ENCODE peak calls at places on chromosomes 12 and 14, in four cellular contexts. M, V, J and S are unnamed samples.

GRCh38 chr12:99910342-99910741 is 74.4 kb downstream of the ANKS1B start:
- DNase-seq in J (no peak), M (no peak), V (no peak), S (no peak)

GRCh38 chr12:2739832-2740641 is 54.7 kb upstream of the FKBP4 start:
- DNase-seq in M (peak), J (no peak), V (no peak), S (peak)

GRCh38 chr14:54857830-54858269 is 44.8 kb downstream of the GCH1 start:
- DNase-seq in J (no peak), M (no peak), V (no peak), S (no peak)

GRCh38 chr12:94308612-94309011 is 151.1 kb downstream of the CEP83 start:
- DNase-seq in M (peak), V (no peak), J (no peak), S (no peak)

GRCh38 chr12:106416273-106416672 is 58.7 kb downstream of the POLR3B start:
- DNase-seq in V (no peak), M (peak), J (no peak), S (no peak)

GRCh38 chr14:69863083-69863482 is 16.1 kb upstream of the SMOC1 start:
- DNase-seq in J (no peak), V (no peak), M (no peak), S (no peak)

GRCh38 chr12:78584695-78585094 is 279.9 kb upstream of the SYT1 start:
- DNase-seq in J (no peak), M (no peak), V (no peak), S (no peak)

GRCh38 chr12:110813298-110813697 is 33.5 kb upstream of the CCDC63 start:
- DNase-seq in J (no peak), V (no peak), M (no peak), S (no peak)

GRCh38 chr12:92002673-92003382 is 142.8 kb downstream of the BTG1 start:
- DNase-seq in J (no peak), M (peak), V (no peak), S (no peak)

GRCh38 chr14:70660967-70661871 is 19.5 kb downstream of the TTC9 start:
- DNase-seq in V (no peak), M (no peak), J (no peak), S (no peak)

GRCh38 chr12:105617141-105617540 is 286.6 kb downstream of the C12orf75 start:
- DNase-seq in V (no peak), M (peak), J (no peak), S (no peak)

GRCh38 chr14:67335781-67336180 is 23.8 kb downstream of the ATP6V1D start:
- DNase-seq in M (no peak), J (peak), V (no peak), S (no peak)

GRCh38 chr12:6697584-6698351 is 2.8 kb downstream of the PIANP start:
- DNase-seq in M (peak), V (no peak), J (peak), S (peak)

GRCh38 chr12:103547929-103548328 is 39.1 kb upstream of the STAB2 start:
- DNase-seq in V (no peak), M (no peak), J (no peak), S (no peak)

GRCh38 chr12:91606662-91607377 is 424.2 kb upstream of the DCN start:
- DNase-seq in V (no peak), M (no peak), J (no peak), S (no peak)

GRCh38 chr14:89542768-89543419 is 125.9 kb upstream of the FOXN3 start:
- DNase-seq in J (no peak), V (no peak), M (no peak), S (no peak)

GRCh38 chr12:13404111-13404628 is 207.6 kb downstream of the EMP1 start:
- DNase-seq in V (no peak), J (no peak), M (no peak), S (no peak)

GRCh38 chr12:50862316-50862715 is 19.6 kb downstream of the TMPRSS12 start:
- DNase-seq in M (peak), V (no peak), J (peak), S (no peak)

GRCh38 chr12:49451468-49452259 is 84.4 kb downstream of the SPATS2 start:
- DNase-seq in J (no peak), V (no peak), M (no peak), S (no peak)

GRCh38 chr14:77299776-77300175 is 20.9 kb downstream of the POMT2 start:
- DNase-seq in J (no peak), M (no peak), V (no peak), S (no peak)

GRCh38 chr14:55221186-55221585 is 29.8 kb upstream of the DLGAP5 start:
- DNase-seq in V (no peak), M (peak), J (no peak), S (no peak)

GRCh38 chr14:61476737-61477410 is 155.5 kb downstream of the PRKCH start:
- DNase-seq in V (no peak), M (peak), J (peak), S (no peak)

DNA sequence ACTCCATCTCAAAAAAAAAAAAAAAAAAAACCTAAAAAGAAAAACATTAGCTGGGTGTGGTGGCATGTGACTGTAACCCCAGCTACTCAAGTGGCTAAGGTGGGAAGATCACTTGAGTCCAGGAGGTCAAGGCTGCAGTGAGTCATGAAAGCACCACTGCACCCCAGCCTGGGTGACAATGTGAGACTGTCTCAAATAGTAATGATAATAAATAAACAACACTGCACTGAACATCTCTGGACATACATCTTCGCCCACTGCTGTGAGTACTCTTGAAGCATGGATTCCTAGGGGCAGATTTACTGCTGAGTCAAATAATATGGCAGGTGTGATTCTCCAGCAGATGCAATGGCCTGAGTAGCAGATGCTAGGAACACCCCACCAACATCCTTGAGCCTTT is 23.7 kb downstream of the ABCB9 start:
- DNase-seq in V (no peak), J (no peak), M (no peak), S (no peak)
- H3K27ac ChIP-seq in V (no peak), J (peak), M (no peak), S (no peak)

GRCh38 chr14:21780429-21781084 is 106.9 kb upstream of the OR4E1 start:
- DNase-seq in V (no peak), M (no peak), J (no peak), S (no peak)

GRCh38 chr14:21781543-21781942 is 107.9 kb upstream of the OR4E1 start:
- DNase-seq in M (no peak), V (no peak), J (no peak), S (no peak)
- H3K27ac ChIP-seq in M (no peak), V (no peak), J (no peak), S (no peak)

GRCh38 chr12:31662176-31662849 is 2.8 kb downstream of the ETFBKMT start:
- DNase-seq in M (no peak), V (no peak), J (no peak), S (no peak)

GRCh38 chr12:31658743-31659086 is 773 bp upstream of the ETFBKMT start:
- DNase-seq in J (no peak), V (no peak), M (no peak), S (no peak)

GRCh38 chr12:31655208-31655607 is 4.3 kb upstream of the ETFBKMT start:
- DNase-seq in M (no peak), J (no peak), V (no peak), S (no peak)

GRCh38 chr12:31655792-31656191 is 3.7 kb upstream of the ETFBKMT start:
- DNase-seq in M (no peak), J (no peak), V (no peak), S (no peak)

DNA sequence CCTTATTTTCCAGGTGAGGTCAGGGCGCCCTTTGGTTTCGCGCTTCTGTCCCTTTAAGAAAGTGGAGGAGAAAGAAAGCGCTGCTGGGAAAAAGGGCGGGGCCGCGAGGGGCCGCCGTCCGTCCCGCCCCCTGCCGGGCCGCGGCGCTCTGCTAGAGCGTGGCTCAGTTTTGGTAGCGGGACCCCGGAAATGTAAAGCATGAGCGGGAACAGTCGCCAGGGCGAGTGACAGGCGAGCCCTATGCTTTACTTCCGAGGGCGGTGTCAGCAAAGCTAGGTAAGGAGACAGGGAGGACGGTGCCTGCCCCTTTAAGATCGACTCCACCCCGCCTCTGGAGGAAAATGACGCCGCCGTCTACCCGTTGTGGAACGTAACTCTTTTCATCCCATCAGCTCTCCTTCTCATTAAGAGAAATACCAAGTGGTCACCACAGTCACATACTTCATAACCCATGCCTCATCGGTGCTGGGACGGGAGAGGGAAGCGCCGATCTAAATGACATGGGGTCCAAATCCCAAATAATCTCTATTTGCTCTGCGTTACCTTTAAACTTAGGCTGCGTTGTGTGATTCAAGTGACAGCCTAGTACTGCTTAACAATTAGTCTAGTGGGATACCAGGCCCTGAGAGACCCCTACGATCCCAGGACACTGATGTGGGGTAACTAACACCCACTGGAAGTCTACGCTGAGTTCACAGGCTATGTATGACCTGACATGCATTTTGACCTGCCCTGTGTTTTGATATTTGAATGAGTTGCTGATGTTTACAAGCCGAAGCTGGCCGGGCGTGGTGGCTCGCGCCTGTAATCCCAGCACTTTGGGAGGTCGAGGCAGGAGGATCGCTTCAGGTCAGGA is at the start of gene ETFBKMT:
- DNase-seq in V (peak), J (peak), M (peak), S (peak)
- H3K27ac ChIP-seq in V (peak), J (peak), M (peak), S (peak)

GRCh38 chr12:52946334-52946733 is 2.6 kb upstream of the KRT18 start:
- DNase-seq in J (no peak), M (no peak), V (no peak), S (no peak)
- H3K27ac ChIP-seq in J (peak), M (peak), V (no peak), S (no peak)

GRCh38 chr14:106067935-106068334 is 541.6 kb downstream of the TMEM121 start:
- DNase-seq in M (no peak), J (no peak), V (no peak), S (no peak)
- H3K27ac ChIP-seq in M (no peak), J (no peak), V (no peak), S (no peak)

GRCh38 chr12:123149828-123150272 is 1.0 kb downstream of the PITPNM2 start:
- DNase-seq in M (no peak), J (peak), V (no peak), S (peak)
- H3K27ac ChIP-seq in M (no peak), J (peak), V (peak), S (peak)